ENCODE peak calls at places on chromosomes 6 and 20, in eight cellular contexts. R is tibial nerve; E is IMR-90; V is effector memory CD4-positive, alpha-beta T cell; F is endodermal cell; J is esophagus squamous epithelium; I is hepatocyte; W is neuronal stem cell. O is an unnamed sample.

GRCh38 chr20:63461364-63461763 is 11.1 kb downstream of the KCNQ2 start:
- DNase-seq in I (peak; percentile 59), J (no peak), R (no peak), W (no peak), F (peak; percentile 86), E (no peak), V (no peak), O (no peak)

GRCh38 chr20:39785252-39785917 is 823.2 kb downstream of the DHX35 start:
- DNase-seq in I (no peak), F (no peak), V (no peak), R (no peak), J (no peak), E (no peak), W (no peak), O (no peak)

GRCh38 chr20:23966927-23967615 is 21.5 kb downstream of the GGTLC1 start:
- DNase-seq in R (no peak), J (no peak), W (no peak), E (no peak), I (no peak), F (no peak), V (no peak), O (no peak)

GRCh38 chr6:35181313-35181932 is 32.3 kb upstream of the SCUBE3 start:
- DNase-seq in J (no peak), V (no peak), E (peak; percentile 64), F (no peak), W (no peak), R (peak; percentile 46), I (no peak), O (no peak)

GRCh38 chr6:21064716-21065340 is 528.7 kb upstream of the SOX4 start:
- DNase-seq in R (no peak), W (no peak), E (no peak), I (no peak), V (no peak), F (no peak), J (no peak), O (no peak)

GRCh38 chr6:117951783-117952182 is 44.7 kb downstream of the SLC35F1 start:
- DNase-seq in V (no peak), R (no peak), E (no peak), I (no peak), J (no peak), W (peak; percentile 72), F (peak; percentile 83), O (peak; percentile 54)

GRCh38 chr20:42270539-42270938 is 652.4 kb upstream of the CHD6 start:
- DNase-seq in E (no peak), J (no peak), I (no peak), V (no peak), W (no peak), F (no peak), R (no peak), O (no peak)

GRCh38 chr20:64191002-64191401 is 26.8 kb downstream of the MYT1 start:
- DNase-seq in I (no peak), W (no peak), E (no peak), J (no peak), R (no peak), F (no peak), V (no peak), O (no peak)

GRCh38 chr6:152696543-152696942 is 1.2 kb upstream of the MYCT1 start:
- DNase-seq in E (peak; percentile 88), R (no peak), W (no peak), F (no peak), I (no peak), J (no peak), V (no peak), O (no peak)

GRCh38 chr20:14948416-14948815 is 611.0 kb upstream of the FLRT3 start:
- DNase-seq in E (no peak), W (no peak), J (no peak), I (no peak), F (no peak), R (no peak), V (no peak), O (no peak)

DNA sequence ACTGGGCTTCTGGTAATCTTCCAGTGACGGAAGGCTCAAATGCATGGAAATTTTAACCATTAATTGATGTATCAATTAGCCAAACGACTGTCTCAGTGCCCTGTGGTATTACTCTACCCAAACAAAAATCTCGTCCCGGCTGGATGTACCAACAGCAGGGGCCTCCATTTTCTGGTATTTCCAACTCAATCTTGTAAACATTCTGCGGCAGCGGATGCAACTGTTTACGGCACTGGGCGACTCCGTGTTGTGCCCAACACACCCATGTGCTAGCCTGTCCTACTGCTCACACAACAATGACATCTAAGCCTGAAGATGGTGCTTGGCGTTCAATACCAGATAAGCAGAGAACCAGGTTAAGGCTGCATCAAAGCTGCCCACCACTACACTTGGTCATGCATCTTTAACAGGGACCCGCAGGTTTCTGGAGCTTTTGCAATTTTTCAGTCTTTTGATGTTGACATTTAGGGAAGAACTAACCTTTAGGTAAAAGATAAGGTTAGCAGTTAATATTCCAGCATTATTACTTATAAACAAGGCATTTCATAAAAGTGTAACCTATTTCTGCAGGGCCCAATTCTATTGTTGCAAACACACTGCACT is 1.2 kb downstream of the FAXC start:
- DNase-seq in J (no peak), V (no peak), F (no peak), E (no peak), I (no peak), R (no peak), W (no peak), O (no peak)
- H3K4me3 ChIP-seq in J (peak overlapping the region; percentile 67), V (no peak overlapping the region), F (peak overlapping the region; percentile 85), E (no peak overlapping the region), I (peak overlapping the region; percentile 66), R (no peak overlapping the region), W (peak overlapping the region; percentile 43), O (no peak overlapping the region)

DNA sequence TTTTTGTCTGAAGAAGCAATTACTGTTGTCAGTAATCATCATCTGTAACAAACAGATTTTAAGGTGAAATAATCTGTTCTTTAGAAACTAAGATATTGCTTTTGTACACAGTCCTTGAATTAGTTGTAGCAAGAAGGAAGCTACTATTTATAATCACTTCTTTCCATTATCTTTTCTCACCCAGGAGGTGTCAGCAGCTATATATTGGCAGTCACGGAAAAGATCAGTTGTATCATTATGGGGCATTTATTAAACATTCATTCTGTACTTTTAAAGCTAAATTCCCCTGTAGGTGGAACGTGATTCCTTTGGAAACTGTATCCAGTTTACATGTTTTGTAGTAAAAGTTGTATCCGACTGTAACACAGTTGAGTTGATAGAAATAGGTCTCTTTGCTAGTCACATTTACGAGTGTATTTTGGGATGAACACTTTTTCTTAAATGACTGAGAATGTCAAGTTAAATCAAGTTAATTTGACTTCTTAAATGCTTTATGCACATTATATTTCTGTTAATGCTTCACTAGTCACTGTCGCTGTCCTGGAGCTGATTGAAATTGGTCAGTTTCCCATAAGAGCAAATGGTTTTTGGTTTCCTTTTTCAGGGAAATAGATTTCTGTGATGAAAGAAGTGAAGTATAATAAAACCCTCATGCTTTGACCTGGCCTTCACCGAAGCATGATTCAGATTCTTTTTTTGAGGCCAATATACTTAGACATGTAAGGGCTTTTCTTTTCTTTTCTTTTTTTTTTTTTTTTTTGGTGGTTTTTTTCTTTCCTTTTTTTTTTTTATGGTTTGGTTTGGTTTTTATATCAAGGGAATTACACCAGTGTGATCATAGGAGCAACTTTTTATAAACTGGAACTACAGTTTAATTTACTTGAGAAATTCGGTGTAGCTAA is 5.1 kb downstream of the QKI start:
- DNase-seq in I (no peak), E (peak; percentile 44), F (no peak), V (no peak), J (no peak), W (no peak), R (no peak), O (no peak)
- H3K4me3 ChIP-seq in I (no peak overlapping the region), E (peak overlapping the region; percentile 12), F (peak overlapping the region; percentile 51), V (no peak overlapping the region), J (peak overlapping the region; percentile 1), W (no peak overlapping the region), R (peak overlapping the region; percentile 99), O (no peak overlapping the region)

GRCh38 chr6:28710466-28711191 is 184.9 kb downstream of the GPX5 start:
- DNase-seq in J (no peak), R (no peak), E (peak; percentile 58), I (peak; percentile 48), V (no peak), F (peak; percentile 89), W (no peak), O (no peak)
- H3K4me3 ChIP-seq in J (no peak overlapping the region), R (no peak overlapping the region), E (no peak overlapping the region), I (no peak overlapping the region), V (no peak overlapping the region), F (peak overlapping the region; percentile 96), W (peak overlapping the region; percentile 73), O (peak overlapping the region; percentile 67)

DNA sequence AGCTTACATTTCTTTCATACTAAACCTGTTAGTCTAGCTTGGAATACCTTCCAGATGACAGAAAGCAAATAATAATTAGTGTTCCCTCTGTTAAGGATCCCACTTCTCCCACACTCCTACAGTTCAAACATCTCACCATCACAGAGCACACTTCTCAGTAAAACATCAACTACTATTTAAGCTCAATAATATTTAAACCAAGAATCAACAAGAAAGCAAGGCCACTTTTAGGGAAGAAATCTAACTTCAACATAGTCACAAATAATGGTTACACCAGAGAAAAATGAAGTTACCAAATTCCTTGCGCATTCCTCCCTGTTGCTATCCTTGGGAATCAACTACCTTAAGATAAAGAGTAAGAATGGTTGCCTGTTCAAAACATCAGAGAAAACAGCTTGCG is 1.6 kb downstream of the SNX14 start:
- DNase-seq in F (no peak), W (no peak), V (no peak), J (no peak), I (no peak), R (no peak), E (no peak), O (no peak)
- H3K4me3 ChIP-seq in F (peak overlapping the region; percentile 48), W (no peak overlapping the region), V (no peak overlapping the region), J (no peak overlapping the region), I (peak overlapping the region; percentile 60), R (no peak overlapping the region), E (no peak overlapping the region), O (no peak overlapping the region)

DNA sequence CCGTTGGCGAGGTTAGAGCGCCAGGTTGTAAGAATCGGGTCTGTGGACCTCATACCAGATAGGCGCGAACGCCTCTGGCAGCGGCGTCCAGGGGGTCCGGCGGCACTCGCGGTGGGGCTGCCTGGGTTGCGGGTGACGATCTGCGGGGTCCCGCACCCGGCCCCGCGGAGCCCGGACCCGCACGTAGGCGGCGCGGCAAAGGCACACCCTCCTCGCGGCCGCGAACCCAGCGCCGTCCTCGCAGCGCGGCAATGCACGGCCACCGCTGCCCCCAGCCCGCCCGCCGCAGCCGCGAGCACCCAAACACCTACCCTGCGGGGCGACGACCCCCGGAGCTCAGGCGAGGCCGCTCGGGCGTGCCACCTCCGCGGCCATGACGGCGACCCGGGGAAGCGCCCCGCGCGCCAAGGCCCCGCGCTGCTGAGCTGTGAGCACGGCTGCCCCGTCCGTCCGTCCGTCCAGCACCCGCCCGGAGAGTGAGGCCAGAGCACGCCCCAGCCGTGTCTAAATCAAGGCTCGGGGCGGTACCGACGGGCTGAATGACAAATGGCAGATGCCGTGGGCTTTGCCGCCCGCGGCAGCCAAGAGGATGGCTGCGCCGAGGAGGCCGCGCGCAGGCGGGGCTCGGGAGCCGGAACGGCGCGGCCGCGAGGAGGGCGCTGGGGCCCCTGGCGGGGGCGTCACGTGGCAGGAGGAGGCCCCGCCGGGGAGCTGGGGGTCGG is at the start of gene PLAGL1:
- DNase-seq in J (no peak), I (peak; percentile 68), E (peak; percentile 55), W (peak; percentile 12), F (peak; percentile 78), V (no peak), R (peak; percentile 66), O (no peak)
- H3K4me3 ChIP-seq in J (peak within 1 kb of the TSS; percentile 65), I (peak within 1 kb of the TSS; percentile 40), E (peak within 1 kb of the TSS; percentile 69), W (peak within 1 kb of the TSS; percentile 81), F (peak within 1 kb of the TSS; percentile 85), V (peak within 1 kb of the TSS; percentile 52), R (peak within 1 kb of the TSS; percentile 51), O (peak within 1 kb of the TSS; percentile 51)